ENCODE peak calls at places on chromosomes 11 and 22, in nine cellular contexts. One of them, this sample, is unnamed. For H3K4me1, the result is how much of the 10 kb centered on the place peaks cover.

GRCh38 chr11:130178441-130178971 is 18.9 kb downstream of the ST14 start:
- DNase-seq in kidney: peak
- DNase-seq in endodermal cell: no peak
- DNase-seq in transverse colon: peak
- DNase-seq in sigmoid colon: no peak
- DNase-seq in pancreas: no peak
- DNase-seq in GM23338: no peak
- DNase-seq in esophagus muscularis mucosa: no peak
- DNase-seq in A549: no peak
- DNase-seq in this sample: no peak

GRCh38 chr11:95111923-95112540 is 22.4 kb downstream of the ENDOD1 start:
- DNase-seq in esophagus muscularis mucosa: no peak
- DNase-seq in pancreas: no peak
- DNase-seq in GM23338: no peak
- DNase-seq in kidney: no peak
- DNase-seq in endodermal cell: no peak
- DNase-seq in transverse colon: no peak
- DNase-seq in A549: no peak
- DNase-seq in sigmoid colon: no peak
- DNase-seq in this sample: no peak

GRCh38 chr11:78800089-78800690 is 225.5 kb upstream of the NARS2 start:
- DNase-seq in transverse colon: no peak
- DNase-seq in GM23338: no peak
- DNase-seq in sigmoid colon: no peak
- DNase-seq in pancreas: no peak
- DNase-seq in endodermal cell: no peak
- DNase-seq in kidney: no peak
- DNase-seq in esophagus muscularis mucosa: no peak
- DNase-seq in A549: no peak
- DNase-seq in this sample: no peak

GRCh38 chr22:20464096-20464614 is 26.5 kb upstream of the SCARF2 start:
- DNase-seq in transverse colon: no peak
- DNase-seq in A549: no peak
- DNase-seq in endodermal cell: no peak
- DNase-seq in esophagus muscularis mucosa: no peak
- DNase-seq in GM23338: no peak
- DNase-seq in kidney: peak
- DNase-seq in pancreas: no peak
- DNase-seq in sigmoid colon: no peak
- DNase-seq in this sample: peak

GRCh38 chr11:17561466-17562001 is 14.5 kb downstream of the OTOG start:
- DNase-seq in kidney: peak
- DNase-seq in endodermal cell: peak
- DNase-seq in transverse colon: no peak
- DNase-seq in A549: no peak
- DNase-seq in sigmoid colon: peak
- DNase-seq in esophagus muscularis mucosa: no peak
- DNase-seq in pancreas: no peak
- DNase-seq in GM23338: no peak
- DNase-seq in this sample: no peak

GRCh38 chr11:73192272-73192671 is 25.8 kb upstream of the P2RY2 start:
- DNase-seq in esophagus muscularis mucosa: no peak
- DNase-seq in kidney: peak
- DNase-seq in transverse colon: no peak
- DNase-seq in endodermal cell: no peak
- DNase-seq in A549: no peak
- DNase-seq in pancreas: no peak
- DNase-seq in GM23338: no peak
- DNase-seq in sigmoid colon: peak
- DNase-seq in this sample: peak

GRCh38 chr11:2088746-2089535 is 50.2 kb downstream of the IGF2 start:
- DNase-seq in A549: peak
- DNase-seq in pancreas: no peak
- DNase-seq in transverse colon: no peak
- DNase-seq in GM23338: peak
- DNase-seq in esophagus muscularis mucosa: no peak
- DNase-seq in endodermal cell: peak
- DNase-seq in sigmoid colon: peak
- DNase-seq in kidney: no peak
- DNase-seq in this sample: peak

GRCh38 chr11:969651-970205 is 44.1 kb downstream of the AP2A2 start:
- DNase-seq in kidney: peak
- DNase-seq in A549: no peak
- DNase-seq in GM23338: no peak
- DNase-seq in sigmoid colon: no peak
- DNase-seq in pancreas: no peak
- DNase-seq in esophagus muscularis mucosa: no peak
- DNase-seq in endodermal cell: no peak
- DNase-seq in transverse colon: no peak
- DNase-seq in this sample: no peak

GRCh38 chr22:22713416-22713815 is 69.0 kb downstream of the GGTLC2 start:
- DNase-seq in transverse colon: no peak
- DNase-seq in pancreas: no peak
- DNase-seq in sigmoid colon: no peak
- DNase-seq in esophagus muscularis mucosa: no peak
- DNase-seq in endodermal cell: no peak
- DNase-seq in kidney: no peak
- DNase-seq in A549: no peak
- DNase-seq in GM23338: no peak
- DNase-seq in this sample: no peak

GRCh38 chr11:629237-629583 is 2.2 kb upstream of the SCT start:
- DNase-seq in transverse colon: no peak
- DNase-seq in endodermal cell: peak
- DNase-seq in esophagus muscularis mucosa: no peak
- DNase-seq in pancreas: no peak
- DNase-seq in GM23338: no peak
- DNase-seq in sigmoid colon: peak
- DNase-seq in A549: no peak
- DNase-seq in kidney: peak
- DNase-seq in this sample: no peak

GRCh38 chr11:59669611-59670009 is 773 bp upstream of the PATL1 start:
- DNase-seq in endodermal cell: no peak
- DNase-seq in A549: no peak
- DNase-seq in esophagus muscularis mucosa: no peak
- DNase-seq in kidney: peak
- DNase-seq in sigmoid colon: peak
- DNase-seq in GM23338: peak
- DNase-seq in transverse colon: peak
- DNase-seq in pancreas: no peak
- DNase-seq in this sample: no peak

GRCh38 chr22:45731798-45732495 is 60.3 kb downstream of the ATXN10 start:
- DNase-seq in A549: peak
- DNase-seq in transverse colon: no peak
- DNase-seq in pancreas: no peak
- DNase-seq in GM23338: peak
- DNase-seq in sigmoid colon: no peak
- DNase-seq in esophagus muscularis mucosa: no peak
- DNase-seq in endodermal cell: no peak
- DNase-seq in kidney: no peak
- DNase-seq in this sample: no peak
- TF ChIP-seq CTCF in A549: peak
- TF ChIP-seq CTCF in transverse colon: peak
- TF ChIP-seq CTCF in pancreas: no peak
- TF ChIP-seq CTCF in GM23338: peak
- TF ChIP-seq CTCF in sigmoid colon: peak
- TF ChIP-seq CTCF in esophagus muscularis mucosa: peak
- TF ChIP-seq CTCF in endodermal cell: peak
- TF ChIP-seq CTCF in kidney: peak
- TF ChIP-seq CTCF in this sample: peak

GRCh38 chr11:45850446-45850845 is 3.2 kb downstream of the CRY2 start:
- DNase-seq in A549: no peak
- DNase-seq in sigmoid colon: no peak
- DNase-seq in pancreas: no peak
- DNase-seq in kidney: no peak
- DNase-seq in esophagus muscularis mucosa: no peak
- DNase-seq in endodermal cell: no peak
- DNase-seq in transverse colon: no peak
- DNase-seq in GM23338: no peak
- DNase-seq in this sample: no peak
- H3K4me3 ChIP-seq in A549: no peak
- H3K4me3 ChIP-seq in sigmoid colon: no peak
- H3K4me3 ChIP-seq in pancreas: no peak
- H3K4me3 ChIP-seq in kidney: no peak
- H3K4me3 ChIP-seq in esophagus muscularis mucosa: no peak
- H3K4me3 ChIP-seq in endodermal cell: no peak
- H3K4me3 ChIP-seq in transverse colon: no peak
- H3K4me3 ChIP-seq in GM23338: no peak
- H3K4me3 ChIP-seq in this sample: no peak

DNA sequence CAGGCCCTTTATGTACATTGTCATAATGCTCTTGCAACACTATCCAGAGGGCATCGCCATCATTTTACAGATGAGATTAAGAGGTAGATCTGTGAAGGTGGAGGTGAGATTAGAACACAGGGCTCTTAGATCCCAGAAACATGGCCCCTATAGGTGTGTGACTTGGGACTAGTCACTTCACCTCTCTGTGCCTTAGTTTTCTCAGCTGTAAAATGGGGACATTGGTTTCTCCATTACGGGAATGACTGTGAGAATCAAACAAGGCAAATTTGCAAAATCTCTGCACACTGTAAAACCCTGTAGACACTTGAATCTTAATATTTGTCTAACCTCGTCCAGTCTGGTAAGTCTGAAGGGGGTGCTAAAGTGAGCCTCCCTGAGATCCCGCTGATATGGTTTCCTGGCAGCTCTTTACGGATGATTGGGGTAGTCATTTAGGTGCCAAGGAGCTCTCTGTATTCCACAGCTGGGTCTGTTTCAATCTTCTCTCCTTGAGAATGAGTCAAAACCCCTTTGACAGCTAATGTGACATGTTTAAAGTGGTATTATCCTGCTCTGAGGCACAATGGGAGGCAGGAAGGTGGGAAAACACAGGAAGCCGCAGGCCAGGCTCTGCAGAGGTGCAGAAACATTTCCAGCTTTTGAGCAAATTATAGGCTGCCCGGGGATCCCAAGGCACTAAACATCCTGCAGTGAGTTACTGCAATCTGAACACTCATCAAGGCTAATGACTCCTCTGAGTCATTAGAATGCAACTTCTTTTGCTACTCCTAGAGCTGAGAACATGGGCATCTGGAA is 140.8 kb downstream of the CCDC81 start:
- DNase-seq in esophagus muscularis mucosa: peak
- DNase-seq in pancreas: no peak
- DNase-seq in kidney: no peak
- DNase-seq in GM23338: no peak
- DNase-seq in A549: no peak
- DNase-seq in endodermal cell: peak
- DNase-seq in sigmoid colon: no peak
- DNase-seq in transverse colon: no peak
- DNase-seq in this sample: no peak
- H3K4me1 ChIP-seq in esophagus muscularis mucosa: under half
- H3K4me1 ChIP-seq in pancreas: under half
- H3K4me1 ChIP-seq in kidney: under half
- H3K4me1 ChIP-seq in GM23338: under half
- H3K4me1 ChIP-seq in A549: half or more
- H3K4me1 ChIP-seq in endodermal cell: under half
- H3K4me1 ChIP-seq in sigmoid colon: under half
- H3K4me1 ChIP-seq in transverse colon: under half
- H3K4me1 ChIP-seq in this sample: under half

GRCh38 chr22:48536691-48537591 is 1290.7 kb downstream of the BRD1 start:
- DNase-seq in A549: no peak
- DNase-seq in kidney: peak
- DNase-seq in esophagus muscularis mucosa: no peak
- DNase-seq in sigmoid colon: peak
- DNase-seq in transverse colon: no peak
- DNase-seq in GM23338: no peak
- DNase-seq in pancreas: peak
- DNase-seq in endodermal cell: no peak
- DNase-seq in this sample: peak
- TF ChIP-seq CTCF in A549: no peak
- TF ChIP-seq CTCF in kidney: no peak
- TF ChIP-seq CTCF in esophagus muscularis mucosa: no peak
- TF ChIP-seq CTCF in sigmoid colon: no peak
- TF ChIP-seq CTCF in transverse colon: no peak
- TF ChIP-seq CTCF in GM23338: no peak
- TF ChIP-seq CTCF in pancreas: no peak
- TF ChIP-seq CTCF in endodermal cell: no peak
- TF ChIP-seq CTCF in this sample: no peak

DNA sequence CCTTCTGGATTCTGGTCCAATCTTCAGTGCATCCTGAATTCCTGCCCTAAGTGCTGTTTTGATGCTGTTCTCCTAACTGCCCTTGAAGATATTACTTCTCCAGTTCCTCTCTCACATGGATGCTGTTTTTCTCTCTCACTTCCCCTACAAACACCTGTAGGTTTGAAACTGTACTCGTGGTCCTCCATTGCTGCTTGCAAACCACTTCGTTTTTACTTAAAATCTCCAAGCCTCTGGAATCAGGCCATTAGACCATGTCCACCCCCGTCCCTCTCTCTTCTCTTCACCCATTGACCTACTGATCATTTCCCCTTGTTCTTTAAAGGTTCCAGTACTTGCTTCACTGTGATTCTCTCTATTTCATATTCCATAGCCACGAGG is 988.1 kb downstream of the NTM start:
- DNase-seq in pancreas: no peak
- DNase-seq in kidney: no peak
- DNase-seq in transverse colon: no peak
- DNase-seq in GM23338: no peak
- DNase-seq in sigmoid colon: no peak
- DNase-seq in esophagus muscularis mucosa: peak
- DNase-seq in A549: no peak
- DNase-seq in endodermal cell: no peak
- DNase-seq in this sample: no peak
- H3K4me3 ChIP-seq in pancreas: no peak
- H3K4me3 ChIP-seq in kidney: no peak
- H3K4me3 ChIP-seq in transverse colon: no peak
- H3K4me3 ChIP-seq in GM23338: no peak
- H3K4me3 ChIP-seq in sigmoid colon: no peak
- H3K4me3 ChIP-seq in esophagus muscularis mucosa: no peak
- H3K4me3 ChIP-seq in A549: no peak
- H3K4me3 ChIP-seq in endodermal cell: no peak
- H3K4me3 ChIP-seq in this sample: no peak

GRCh38 chr11:114318361-114318760 is 22.2 kb downstream of the NNMT start:
- DNase-seq in transverse colon: no peak
- DNase-seq in sigmoid colon: no peak
- DNase-seq in pancreas: no peak
- DNase-seq in kidney: no peak
- DNase-seq in esophagus muscularis mucosa: no peak
- DNase-seq in A549: no peak
- DNase-seq in endodermal cell: no peak
- DNase-seq in GM23338: peak
- DNase-seq in this sample: no peak

GRCh38 chr11:114322934-114323333 is 26.7 kb downstream of the NNMT start:
- DNase-seq in GM23338: no peak
- DNase-seq in transverse colon: no peak
- DNase-seq in kidney: no peak
- DNase-seq in endodermal cell: no peak
- DNase-seq in esophagus muscularis mucosa: peak
- DNase-seq in A549: no peak
- DNase-seq in pancreas: no peak
- DNase-seq in sigmoid colon: no peak
- DNase-seq in this sample: no peak

GRCh38 chr11:114317738-114318137 is 21.5 kb downstream of the NNMT start:
- DNase-seq in esophagus muscularis mucosa: peak
- DNase-seq in pancreas: no peak
- DNase-seq in kidney: no peak
- DNase-seq in endodermal cell: peak
- DNase-seq in GM23338: peak
- DNase-seq in sigmoid colon: no peak
- DNase-seq in A549: no peak
- DNase-seq in transverse colon: no peak
- DNase-seq in this sample: peak

GRCh38 chr11:114319716-114320328 is 23.6 kb downstream of the NNMT start:
- DNase-seq in A549: no peak
- DNase-seq in sigmoid colon: no peak
- DNase-seq in kidney: no peak
- DNase-seq in transverse colon: no peak
- DNase-seq in pancreas: no peak
- DNase-seq in endodermal cell: peak
- DNase-seq in GM23338: peak
- DNase-seq in esophagus muscularis mucosa: peak
- DNase-seq in this sample: no peak

GRCh38 chr11:114321621-114322257 is 25.5 kb downstream of the NNMT start:
- DNase-seq in transverse colon: no peak
- DNase-seq in sigmoid colon: no peak
- DNase-seq in kidney: peak
- DNase-seq in pancreas: no peak
- DNase-seq in GM23338: no peak
- DNase-seq in A549: no peak
- DNase-seq in endodermal cell: no peak
- DNase-seq in esophagus muscularis mucosa: peak
- DNase-seq in this sample: no peak
- H3K4me1 ChIP-seq in transverse colon: under half
- H3K4me1 ChIP-seq in sigmoid colon: under half
- H3K4me1 ChIP-seq in kidney: under half
- H3K4me1 ChIP-seq in pancreas: under half
- H3K4me1 ChIP-seq in GM23338: under half
- H3K4me1 ChIP-seq in A549: half or more
- H3K4me1 ChIP-seq in endodermal cell: under half
- H3K4me1 ChIP-seq in esophagus muscularis mucosa: under half
- H3K4me1 ChIP-seq in this sample: under half

This sample was measured in upper lobe of right lung.